ENCODE peak calls at places on chromosomes 1 and 21, in nine cellular contexts. G is heart right ventricle; S is naive thymus-derived CD8-positive, alpha-beta T cell; T is right cardiac atrium; Y is HCT116; J is T-cell; R is activated CD4-positive, alpha-beta T cell treated with anti-CD3 and anti-CD28 coated beads for 36 hours; B is stimulated activated naive CD8-positive, alpha-beta T cell treated with anti-CD3 and anti-CD28 coated beads, Interleukin-15, amount 100 ng/mL, for 72 hours; O is heart left ventricle. M is an unnamed sample.

GRCh38 chr1:38786040-38786436 is 73.5 kb downstream of the RRAGC start:
- ATAC-seq in R (no peak), O (no peak), J (no peak), T (no peak), Y (peak; percentile 47), S (no peak), G (no peak), B (no peak), M (no peak)

GRCh38 chr1:235156745-235157144 is 4.3 kb downstream of the RBM34 start:
- ATAC-seq in T (no peak), Y (no peak), B (no peak), S (no peak), R (no peak), G (no peak), O (no peak), J (no peak), M (no peak)

GRCh38 chr1:159943908-159944622 is 1.3 kb downstream of the IGSF9 start:
- ATAC-seq in R (no peak), Y (no peak), B (no peak), G (no peak), S (no peak), J (no peak), O (no peak), T (no peak), M (no peak)

GRCh38 chr1:111948209-111949131 is 41.0 kb downstream of the KCND3 start:
- ATAC-seq in R (no peak), J (no peak), B (no peak), G (peak; percentile 75), Y (peak; percentile 64), O (peak; percentile 91), T (peak; percentile 88), S (no peak), M (peak; percentile 19)

GRCh38 chr1:214224605-214225354 is 56.2 kb upstream of the SMYD2 start:
- ATAC-seq in J (no peak), Y (no peak), B (no peak), S (no peak), O (no peak), T (peak; percentile 34), G (no peak), R (no peak), M (no peak)

GRCh38 chr1:12057382-12057781 is 5.7 kb upstream of the TNFRSF8 start:
- ATAC-seq in J (no peak), O (no peak), T (no peak), S (no peak), R (peak; percentile 67), G (no peak), Y (no peak), B (peak; percentile 63), M (no peak)

GRCh38 chr1:108107658-108108057 is 92.5 kb downstream of the SLC25A24 start:
- ATAC-seq in R (peak; percentile 100), G (peak; percentile 67), T (no peak), J (no peak), Y (peak; percentile 78), O (peak; percentile 50), B (peak; percentile 94), S (peak; percentile 93), M (peak; percentile 53)

GRCh38 chr1:3529099-3529729 is 74.7 kb downstream of the ARHGEF16 start:
- ATAC-seq in T (peak; percentile 61), S (no peak), J (no peak), B (no peak), R (no peak), O (peak; percentile 77), G (peak; percentile 56), Y (no peak), M (no peak)

GRCh38 chr1:15957221-15958090 is 18.4 kb downstream of the ZBTB17 start:
- ATAC-seq in B (no peak), O (no peak), R (no peak), Y (no peak), G (no peak), T (no peak), S (no peak), J (no peak), M (no peak)

GRCh38 chr21:31386006-31386405 is 41.9 kb upstream of the TIAM1 start:
- ATAC-seq in R (no peak), B (no peak), Y (no peak), J (no peak), O (no peak), G (no peak), T (no peak), S (no peak), M (no peak)

GRCh38 chr1:41508290-41508689 is 23.8 kb upstream of the EDN2 start:
- ATAC-seq in B (no peak), G (no peak), S (no peak), Y (no peak), J (no peak), T (no peak), O (no peak), R (no peak), M (no peak)

GRCh38 chr1:117093091-117093534 is 28.4 kb downstream of the TRIM45 start:
- ATAC-seq in Y (no peak), R (peak; percentile 88), T (peak; percentile 77), B (peak; percentile 56), G (peak; percentile 61), O (peak; percentile 81), J (no peak), S (no peak), M (peak; percentile 92)

GRCh38 chr1:223033658-223034057 is 109.4 kb downstream of the TLR5 start:
- ATAC-seq in O (no peak), Y (no peak), G (no peak), J (no peak), B (no peak), S (no peak), T (no peak), R (no peak), M (no peak)

GRCh38 chr1:10900265-10900651 is 103.8 kb upstream of the CASZ1 start:
- ATAC-seq in T (no peak), S (no peak), J (no peak), R (no peak), G (no peak), B (no peak), Y (peak; percentile 3), O (no peak), M (no peak)

GRCh38 chr21:37475186-37475868 is 108.8 kb downstream of the DYRK1A start:
- ATAC-seq in B (no peak), Y (no peak), S (peak; percentile 68), G (no peak), T (no peak), J (peak; percentile 45), O (peak; percentile 34), R (peak; percentile 74), M (no peak)

GRCh38 chr1:87077959-87078673 is 163.7 kb downstream of the HS2ST1 start:
- ATAC-seq in Y (no peak), J (no peak), T (no peak), O (no peak), R (peak; percentile 97), G (no peak), B (peak; percentile 49), S (no peak), M (no peak)

GRCh38 chr1:99146129-99146848 is 118.0 kb upstream of the PLPPR4 start:
- ATAC-seq in J (no peak), O (no peak), Y (peak; percentile 60), R (no peak), B (no peak), S (no peak), G (no peak), T (peak; percentile 11), M (no peak)

GRCh38 chr1:5364591-5364990 is 627.6 kb downstream of the NPHP4 start:
- ATAC-seq in T (no peak), J (no peak), S (no peak), R (no peak), G (no peak), Y (no peak), O (no peak), B (no peak), M (no peak)

GRCh38 chr1:119859647-119860046 is 36.7 kb downstream of the ADAM30 start:
- ATAC-seq in T (no peak), S (no peak), G (no peak), Y (peak; percentile 50), R (peak; percentile 66), J (peak; percentile 58), O (no peak), B (peak; percentile 76), M (peak; percentile 60)

GRCh38 chr21:36115138-36115710 is 19.7 kb upstream of the CBR3 start:
- ATAC-seq in B (no peak), J (no peak), G (no peak), T (no peak), O (no peak), R (no peak), Y (no peak), S (no peak), M (no peak)

GRCh38 chr21:25557170-25557569 is 50.1 kb downstream of the MRPL39 start:
- ATAC-seq in S (no peak), Y (no peak), G (no peak), R (no peak), T (no peak), J (no peak), B (no peak), O (no peak), M (no peak)

GRCh38 chr21:32560896-32561295 is 24.4 kb downstream of the TCP10L start:
- ATAC-seq in B (no peak), J (no peak), G (no peak), T (no peak), S (no peak), R (no peak), O (no peak), Y (no peak), M (no peak)

GRCh38 chr1:209325492-209325891 is 258.0 kb upstream of the CAMK1G start:
- ATAC-seq in B (no peak), S (no peak), Y (no peak), O (no peak), R (no peak), J (no peak), T (no peak), G (no peak), M (no peak)

GRCh38 chr1:34929853-34930701 is 627 bp upstream of the DLGAP3 start:
- ATAC-seq in G (no peak), J (no peak), T (peak; percentile 57), B (peak; percentile 52), S (peak; percentile 21), R (no peak), Y (no peak), O (peak; percentile 37), M (peak; percentile 44)

GRCh38 chr1:24762133-24762676 is 17.0 kb downstream of the CLIC4 start:
- ATAC-seq in T (peak; percentile 38), G (no peak), S (no peak), R (no peak), O (peak; percentile 71), B (no peak), J (no peak), Y (no peak), M (no peak)

GRCh38 chr1:179971563-179972496 is 17.2 kb downstream of the CEP350 start:
- ATAC-seq in Y (no peak), O (no peak), R (no peak), G (no peak), J (no peak), T (no peak), S (no peak), B (no peak), M (peak; percentile 62)

GRCh38 chr1:174902531-174903099 is 97.1 kb upstream of the CACYBP start:
- ATAC-seq in J (no peak), R (no peak), O (no peak), T (no peak), B (no peak), S (no peak), Y (no peak), G (no peak), M (no peak)

GRCh38 chr1:170666661-170667060 is 2.7 kb downstream of the PRRX1 start:
- ATAC-seq in G (no peak), Y (no peak), B (no peak), J (no peak), O (no peak), S (no peak), T (no peak), R (no peak), M (peak; percentile 0)

GRCh38 chr1:30888391-30888790 is 20.2 kb downstream of the SDC3 start:
- ATAC-seq in O (peak; percentile 90), T (peak; percentile 92), B (no peak), Y (peak; percentile 40), J (no peak), R (no peak), G (peak; percentile 83), S (no peak), M (peak; percentile 91)

GRCh38 chr1:27060879-27061278 is 48.2 kb upstream of the TENT5B start:
- ATAC-seq in O (no peak), Y (no peak), S (no peak), R (no peak), J (no peak), G (no peak), T (no peak), B (no peak), M (no peak)

GRCh38 chr1:221100196-221100950 is 221.1 kb downstream of the HLX start:
- ATAC-seq in T (peak; percentile 71), J (no peak), R (no peak), Y (no peak), S (no peak), O (peak; percentile 75), G (peak; percentile 53), B (no peak), M (peak; percentile 74)